ENCODE peak calls at places on chromosomes 13 and 19, in eight cellular contexts. U is fibroblast of lung, D is Peyer's patch, F is thoracic aorta, Q is cardiac fibroblast, H is choroid plexus epithelial cell, E is suprapubic skin, O is GM23338. K is an unnamed sample.

GRCh38 chr19:36847968-36848367 is 2.7 kb upstream of the ZNF345 start:
- DNase-seq in F (no peak), H (no peak), E (no peak), D (no peak), O (no peak), U (no peak), Q (no peak), K (no peak)

GRCh38 chr19:2665103-2665502 is 37.4 kb downstream of the GNG7 start:
- DNase-seq in O (no peak), Q (no peak), F (no peak), E (no peak), D (no peak), H (no peak), U (no peak), K (no peak)

GRCh38 chr13:38008636-38009035 is 139.1 kb upstream of the TRPC4 start:
- DNase-seq in H (peak; percentile 46), D (no peak), O (no peak), Q (peak; percentile 33), E (no peak), F (no peak), U (peak; percentile 3), K (no peak)

GRCh38 chr13:83881031-83881727 is 1.1 kb downstream of the SLITRK1 start:
- DNase-seq in E (no peak), O (peak; percentile 10), H (no peak), Q (no peak), U (no peak), D (no peak), F (no peak), K (no peak)

GRCh38 chr13:22311734-22312404 is 641.0 kb downstream of the FGF9 start:
- DNase-seq in E (no peak), H (no peak), O (no peak), Q (no peak), U (no peak), D (no peak), F (no peak), K (peak; percentile 64)

GRCh38 chr19:41564515-41565383 is 11.2 kb upstream of the CEACAM21 start:
- DNase-seq in O (peak; percentile 69), F (no peak), E (no peak), H (no peak), U (no peak), D (no peak), Q (peak; percentile 3), K (no peak)

GRCh38 chr19:44682807-44683206 is 11.5 kb downstream of the CEACAM19 start:
- DNase-seq in U (no peak), D (no peak), F (no peak), E (no peak), O (no peak), Q (no peak), H (no peak), K (no peak)

GRCh38 chr19:42270346-42271044 is 1.4 kb downstream of the CIC start:
- DNase-seq in H (peak; percentile 91), U (peak; percentile 61), Q (peak; percentile 84), D (peak; percentile 65), F (no peak), E (peak; percentile 86), O (no peak), K (peak; percentile 90)

GRCh38 chr13:36850790-36851438 is 31.9 kb downstream of the RFXAP start:
- DNase-seq in E (no peak), O (peak; percentile 73), F (no peak), H (peak; percentile 3), Q (peak; percentile 15), U (no peak), D (no peak), K (no peak)

GRCh38 chr13:67374391-67374790 is 144.3 kb upstream of the PCDH9 start:
- DNase-seq in Q (no peak), E (no peak), H (no peak), F (no peak), U (no peak), O (no peak), D (no peak), K (no peak)

GRCh38 chr13:30808600-30808999 is 73.3 kb downstream of the ALOX5AP start:
- DNase-seq in U (no peak), F (no peak), Q (peak; percentile 54), O (no peak), H (peak; percentile 32), E (no peak), D (no peak), K (no peak)

GRCh38 chr13:35518337-35518736 is 41.8 kb upstream of the MAB21L1 start:
- DNase-seq in D (no peak), O (no peak), Q (no peak), H (peak; percentile 9), F (no peak), U (no peak), E (no peak), K (no peak)

GRCh38 chr13:33363328-33363727 is 77.8 kb upstream of the STARD13 start:
- DNase-seq in D (no peak), E (no peak), F (no peak), Q (no peak), H (no peak), U (no peak), O (no peak), K (no peak)

GRCh38 chr13:108700421-108701170 is 71.2 kb downstream of the MYO16 start:
- DNase-seq in U (peak; percentile 81), E (no peak), D (no peak), O (peak; percentile 6), H (peak; percentile 96), Q (peak; percentile 22), F (no peak), K (no peak)

GRCh38 chr13:23570099-23570926 is at the start of gene TNFRSF19:
- DNase-seq in F (no peak), H (peak; percentile 76), E (no peak), O (peak; percentile 26), U (peak; percentile 84), D (no peak), Q (peak; percentile 65), K (no peak)
- H3K4me3 ChIP-seq in F (no peak within 1 kb of the TSS), H (peak within 1 kb of the TSS; percentile 48), E (peak within 1 kb of the TSS; percentile 33), O (no peak within 1 kb of the TSS), U (peak within 1 kb of the TSS; percentile 49), D (no peak within 1 kb of the TSS), Q (no peak within 1 kb of the TSS), K (no peak within 1 kb of the TSS)

DNA sequence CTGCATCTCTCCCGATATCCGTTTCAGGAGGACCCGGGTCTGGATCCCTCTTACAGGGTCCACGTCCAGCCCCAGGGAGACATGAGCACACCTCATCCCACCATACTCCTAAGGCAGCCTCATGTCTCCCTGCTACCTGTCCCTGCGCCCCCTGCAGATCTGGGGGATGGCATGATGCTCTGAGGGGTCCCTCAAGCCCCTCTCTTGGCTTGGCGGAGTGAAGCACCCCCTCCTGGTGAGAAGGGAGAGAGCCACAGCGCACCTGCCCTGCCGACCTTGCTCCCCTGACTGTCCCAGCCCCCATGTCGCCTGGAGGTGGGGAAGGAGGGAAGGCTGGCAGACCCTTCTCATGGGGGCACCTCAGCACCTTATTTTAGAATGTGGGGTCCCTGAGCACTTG is 21.5 kb upstream of the ARHGEF7 start:
- DNase-seq in Q (no peak), H (no peak), F (no peak), U (no peak), O (peak; percentile 46), E (no peak), D (no peak), K (no peak)
- TF ChIP-seq CTCF in Q (no peak), H (no peak), F (no peak), U (no peak), O (peak; percentile 49), E (no peak), D (no peak), K (no peak)

DNA sequence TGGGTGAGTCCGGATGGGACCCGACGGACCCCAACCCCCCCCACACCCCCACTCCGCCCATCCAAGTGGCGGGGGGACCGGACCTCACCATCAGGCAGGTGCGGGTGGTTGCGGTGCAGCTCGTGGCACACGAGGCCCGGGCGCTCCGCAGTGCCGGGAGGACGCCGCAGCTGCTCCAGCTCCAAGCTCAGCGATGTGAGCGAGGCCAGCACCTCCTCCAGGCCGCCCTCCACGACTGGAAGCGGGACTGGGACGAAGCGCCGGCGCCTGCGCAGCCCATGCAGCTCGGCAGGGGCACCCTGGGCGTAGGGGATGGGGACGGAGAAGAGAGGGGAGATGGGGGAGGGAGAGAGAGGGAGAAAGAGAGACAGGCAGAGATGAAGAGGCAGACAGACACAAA is 30.1 kb upstream of the OLFM2 start:
- DNase-seq in D (no peak), E (no peak), U (no peak), O (peak; percentile 89), Q (no peak), F (no peak), H (no peak), K (no peak)
- H3K4me3 ChIP-seq in D (no peak overlapping the region), E (no peak overlapping the region), U (no peak overlapping the region), O (peak overlapping the region; percentile 61), Q (no peak overlapping the region), F (no peak overlapping the region), H (no peak overlapping the region), K (no peak overlapping the region)

GRCh38 chr19:51692065-51692915 is 840 bp upstream of the SPACA6 start:
- DNase-seq in F (no peak), U (no peak), Q (peak; percentile 19), D (no peak), H (no peak), E (no peak), O (no peak), K (no peak)
- TF ChIP-seq CTCF in F (no peak), U (no peak), Q (no peak), D (no peak), H (no peak), E (no peak), O (no peak), K (no peak)

GRCh38 chr19:33133438-33134031 is 1.6 kb downstream of the WDR88 start:
- DNase-seq in E (no peak), Q (no peak), O (peak; percentile 51), H (peak; percentile 26), F (no peak), U (peak; percentile 51), D (no peak), K (no peak)

GRCh38 chr19:33132021-33132420 is at the start of gene WDR88:
- DNase-seq in D (no peak), O (peak; percentile 42), F (no peak), H (no peak), U (no peak), Q (no peak), E (no peak), K (no peak)

GRCh38 chr19:33130433-33130832 is 1.5 kb upstream of the WDR88 start:
- DNase-seq in D (no peak), Q (no peak), E (no peak), F (no peak), H (no peak), U (no peak), O (no peak), K (no peak)

GRCh38 chr19:33132425-33132824 is 511 bp downstream of the WDR88 start:
- DNase-seq in Q (no peak), F (no peak), E (no peak), U (no peak), D (no peak), H (no peak), O (peak; percentile 70), K (no peak)

GRCh38 chr19:33134571-33135041 is 2.7 kb downstream of the WDR88 start:
- DNase-seq in E (no peak), D (no peak), U (no peak), O (peak; percentile 71), H (no peak), F (no peak), Q (no peak), K (no peak)
- H3K4me3 ChIP-seq in E (no peak overlapping the region), D (no peak overlapping the region), U (no peak overlapping the region), O (peak overlapping the region; percentile 44), H (no peak overlapping the region), F (no peak overlapping the region), Q (no peak overlapping the region), K (no peak overlapping the region)

GRCh38 chr19:17303167-17303939 is at the start of gene ABHD8:
- DNase-seq in E (peak; percentile 97), Q (peak; percentile 97), O (peak; percentile 99), D (peak; percentile 94), H (peak; percentile 97), F (peak; percentile 85), U (peak; percentile 96), K (peak; percentile 96)
- TF ChIP-seq CTCF in E (peak; percentile 72), Q (peak; percentile 32), O (peak; percentile 40), D (peak; percentile 78), H (no peak), F (peak; percentile 83), U (peak; percentile 30), K (peak; percentile 76)